ENCODE peak calls at places on chromosomes 2 and 18, in six cellular contexts. H is A549, A is ovary, M is body of pancreas, R is cardiac muscle cell, T is HCT116. W is an unnamed sample. For H3K4me1 and H3K9me3, the result is how much of the 10 kb centered on the place peaks cover.

GRCh38 chr2:96899084-96899735 is 29.3 kb upstream of the SEMA4C start:
- DNase-seq in H (no peak), A (no peak), M (no peak), R (no peak), T (no peak), W (no peak)

GRCh38 chr2:177673602-177674595 is 281.3 kb downstream of the AGPS start:
- DNase-seq in H (no peak), A (no peak), M (no peak), R (no peak), T (no peak), W (no peak)

GRCh38 chr18:79738041-79738461 is 58.4 kb downstream of the CTDP1 start:
- DNase-seq in H (no peak), A (no peak), M (no peak), R (no peak), T (no peak), W (no peak)

GRCh38 chr2:207258191-207258991 is 92.6 kb upstream of the KLF7 start:
- DNase-seq in H (peak), A (peak), M (no peak), R (no peak), T (no peak), W (no peak)

GRCh38 chr18:74806700-74807416 is 209.2 kb downstream of the ZNF407 start:
- DNase-seq in H (peak), A (no peak), M (no peak), R (no peak), T (peak), W (no peak)

GRCh38 chr2:48548871-48549270 is 18.9 kb downstream of the STON1 start:
- DNase-seq in H (no peak), A (no peak), M (no peak), R (no peak), T (no peak), W (no peak)

GRCh38 chr2:147688252-147688651 is 156.6 kb upstream of the ACVR2A start:
- DNase-seq in H (no peak), A (no peak), M (no peak), R (no peak), T (no peak), W (no peak)

GRCh38 chr18:62323483-62324354 is 1.4 kb upstream of the TNFRSF11A start:
- DNase-seq in H (no peak), A (no peak), M (no peak), R (no peak), T (no peak), W (no peak)

GRCh38 chr18:57833441-57834101 is 30.5 kb upstream of the ATP8B1 start:
- DNase-seq in H (no peak), A (no peak), M (peak), R (no peak), T (no peak), W (no peak)

GRCh38 chr18:61336766-61337165 is 3.5 kb downstream of the CDH20 start:
- DNase-seq in H (no peak), A (no peak), M (no peak), R (no peak), T (no peak), W (no peak)

GRCh38 chr2:145751155-145751554 is 1231.2 kb upstream of the ZEB2 start:
- DNase-seq in H (no peak), A (no peak), M (no peak), R (no peak), T (no peak), W (no peak)

GRCh38 chr2:210502997-210503621 is 26.6 kb upstream of the LANCL1 start:
- DNase-seq in H (peak), A (no peak), M (peak), R (peak), T (peak), W (peak)

GRCh38 chr2:112187805-112188596 is 49.8 kb downstream of the FBLN7 start:
- DNase-seq in H (no peak), A (no peak), M (no peak), R (no peak), T (peak), W (peak)

GRCh38 chr2:102473020-102473419 is at the start of gene SLC9A4:
- DNase-seq in H (peak), A (no peak), M (peak), R (peak), T (peak), W (no peak)

GRCh38 chr2:80592106-80592505 is 287.6 kb upstream of the LRRTM1 start:
- DNase-seq in H (no peak), A (no peak), M (no peak), R (no peak), T (no peak), W (no peak)

GRCh38 chr2:142791335-142791734 is 86.1 kb upstream of the KYNU start:
- DNase-seq in H (no peak), A (no peak), M (no peak), R (no peak), T (no peak), W (no peak)

GRCh38 chr2:16152928-16153753 is 212.8 kb downstream of the MYCN start:
- DNase-seq in H (no peak), A (no peak), M (no peak), R (no peak), T (no peak), W (no peak)

GRCh38 chr18:74546751-74547530 is 12.6 kb downstream of the CNDP1 start:
- DNase-seq in H (no peak), A (no peak), M (peak), R (no peak), T (no peak), W (no peak)

GRCh38 chr2:1053781-1054180 is 103.1 kb downstream of the SNTG2 start:
- DNase-seq in H (no peak), A (no peak), M (no peak), R (no peak), T (no peak), W (no peak)

GRCh38 chr18:7766817-7767216 is 199.7 kb downstream of the PTPRM start:
- DNase-seq in H (no peak), A (no peak), M (no peak), R (no peak), T (no peak), W (no peak)

GRCh38 chr18:61702007-61702406 is 190.8 kb downstream of the RNF152 start:
- DNase-seq in H (no peak), A (no peak), M (no peak), R (no peak), T (no peak), W (no peak)

GRCh38 chr2:138507267-138507666 is 5.7 kb downstream of the SPOPL start:
- DNase-seq in H (peak), A (no peak), M (no peak), R (no peak), T (no peak), W (no peak)

GRCh38 chr2:241797441-241798080 is 11.4 kb upstream of the NEU4 start:
- DNase-seq in H (no peak), A (peak), M (no peak), R (no peak), T (no peak), W (no peak)

GRCh38 chr2:238814815-238815214 is 33.1 kb upstream of the TWIST2 start:
- DNase-seq in H (no peak), A (no peak), M (no peak), R (no peak), T (no peak), W (no peak)

GRCh38 chr18:70288851-70289328 is at the start of gene SOCS6:
- DNase-seq in H (no peak), A (peak), M (peak), R (peak), T (no peak), W (no peak)

GRCh38 chr2:185899364-185899763 is 160.8 kb downstream of the FSIP2 start:
- DNase-seq in H (no peak), A (no peak), M (no peak), R (no peak), T (no peak), W (no peak)

GRCh38 chr2:209331291-209331844 is 92.5 kb upstream of the MAP2 start:
- DNase-seq in H (peak), A (no peak), M (peak), R (peak), T (peak), W (no peak)

GRCh38 chr2:168060956-168061750 is 186.2 kb downstream of the STK39 start:
- DNase-seq in H (no peak), A (no peak), M (no peak), R (no peak), T (no peak), W (no peak)

GRCh38 chr2:45898819-45899218 is 247.3 kb downstream of the PRKCE start:
- DNase-seq in H (no peak), A (no peak), M (peak), R (no peak), T (no peak), W (no peak)

GRCh38 chr2:44833123-44834069 is 108.1 kb upstream of the SIX3 start:
- DNase-seq in H (no peak), A (no peak), M (no peak), R (no peak), T (no peak), W (no peak)

GRCh38 chr2:108280466-108280865 is 8.2 kb upstream of the SULT1C2 start:
- DNase-seq in H (no peak), A (no peak), M (peak), R (no peak), T (no peak), W (no peak)

GRCh38 chr2:231709636-231709980 is 1.3 kb downstream of the PTMA start:
- DNase-seq in H (no peak), A (peak), M (peak), R (peak), T (no peak), W (peak)

GRCh38 chr2:213251618-213252017 is 32.6 kb upstream of the SPAG16 start:
- DNase-seq in H (peak), A (no peak), M (peak), R (peak), T (peak), W (no peak)

GRCh38 chr2:38723173-38723572 is 28.0 kb downstream of the SRSF7 start:
- DNase-seq in H (no peak), A (no peak), M (peak), R (no peak), T (no peak), W (no peak)

GRCh38 chr18:11989966-11990380 is 8.7 kb downstream of the IMPA2 start:
- DNase-seq in H (no peak), A (no peak), M (peak), R (peak), T (no peak), W (no peak)

GRCh38 chr2:23925702-23926288 is 1.1 kb downstream of the ATAD2B start:
- DNase-seq in H (no peak), A (peak), M (peak), R (peak), T (no peak), W (peak)

GRCh38 chr2:120291464-120292311 is 39.0 kb downstream of the RALB start:
- DNase-seq in H (no peak), A (no peak), M (no peak), R (no peak), T (peak), W (no peak)

GRCh38 chr2:2191110-2191707 is 139.9 kb downstream of the MYT1L start:
- DNase-seq in H (no peak), A (no peak), M (no peak), R (no peak), T (no peak), W (no peak)

GRCh38 chr2:2187196-2187595 is 143.9 kb downstream of the MYT1L start:
- DNase-seq in H (no peak), A (no peak), M (no peak), R (no peak), T (no peak), W (no peak)

GRCh38 chr2:2188344-2189111 is 142.5 kb downstream of the MYT1L start:
- DNase-seq in H (no peak), A (no peak), M (no peak), R (no peak), T (no peak), W (no peak)

GRCh38 chr2:2189112-2189398 is 142.0 kb downstream of the MYT1L start:
- DNase-seq in H (no peak), A (no peak), M (no peak), R (no peak), T (no peak), W (no peak)

GRCh38 chr2:2192385-2192957 is 138.6 kb downstream of the MYT1L start:
- DNase-seq in H (no peak), A (no peak), M (no peak), R (no peak), T (no peak), W (no peak)
- H3K27ac ChIP-seq in H (no peak), A (no peak), M (no peak), R (no peak), T (no peak), W (no peak)

DNA sequence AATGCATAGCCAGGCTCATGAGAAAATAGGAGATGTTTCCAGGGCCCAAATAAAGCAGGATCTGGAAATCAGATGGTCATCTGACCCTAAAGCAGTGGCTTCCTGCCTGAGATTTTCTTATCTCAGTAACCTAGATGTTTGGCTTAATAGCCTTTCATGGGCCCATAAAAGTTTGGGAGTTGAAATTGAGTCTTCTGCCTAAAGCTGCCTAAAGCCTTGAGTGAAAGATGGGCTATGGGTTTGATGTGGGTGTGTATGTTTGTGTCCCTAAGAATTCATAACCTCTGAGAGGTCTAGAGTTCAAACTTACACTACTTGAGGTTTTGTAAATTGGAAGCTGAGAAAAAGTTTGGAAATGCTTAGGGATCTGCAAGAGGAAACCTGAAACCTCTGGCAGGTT is 149.1 kb downstream of the ANTXR1 start:
- DNase-seq in H (no peak), A (no peak), M (no peak), R (no peak), T (no peak), W (no peak)
- H3K4me1 ChIP-seq in H (under half), A (under half), M (under half), R (under half), T (under half), W (under half)

GRCh38 chr2:237511421-237511820 is 24.4 kb downstream of the MLPH start:
- DNase-seq in H (no peak), A (no peak), M (no peak), R (no peak), T (no peak), W (no peak)
- H3K9me3 ChIP-seq in H (under half), A (under half), M (under half), R (under half), T (under half), W (under half)

DNA sequence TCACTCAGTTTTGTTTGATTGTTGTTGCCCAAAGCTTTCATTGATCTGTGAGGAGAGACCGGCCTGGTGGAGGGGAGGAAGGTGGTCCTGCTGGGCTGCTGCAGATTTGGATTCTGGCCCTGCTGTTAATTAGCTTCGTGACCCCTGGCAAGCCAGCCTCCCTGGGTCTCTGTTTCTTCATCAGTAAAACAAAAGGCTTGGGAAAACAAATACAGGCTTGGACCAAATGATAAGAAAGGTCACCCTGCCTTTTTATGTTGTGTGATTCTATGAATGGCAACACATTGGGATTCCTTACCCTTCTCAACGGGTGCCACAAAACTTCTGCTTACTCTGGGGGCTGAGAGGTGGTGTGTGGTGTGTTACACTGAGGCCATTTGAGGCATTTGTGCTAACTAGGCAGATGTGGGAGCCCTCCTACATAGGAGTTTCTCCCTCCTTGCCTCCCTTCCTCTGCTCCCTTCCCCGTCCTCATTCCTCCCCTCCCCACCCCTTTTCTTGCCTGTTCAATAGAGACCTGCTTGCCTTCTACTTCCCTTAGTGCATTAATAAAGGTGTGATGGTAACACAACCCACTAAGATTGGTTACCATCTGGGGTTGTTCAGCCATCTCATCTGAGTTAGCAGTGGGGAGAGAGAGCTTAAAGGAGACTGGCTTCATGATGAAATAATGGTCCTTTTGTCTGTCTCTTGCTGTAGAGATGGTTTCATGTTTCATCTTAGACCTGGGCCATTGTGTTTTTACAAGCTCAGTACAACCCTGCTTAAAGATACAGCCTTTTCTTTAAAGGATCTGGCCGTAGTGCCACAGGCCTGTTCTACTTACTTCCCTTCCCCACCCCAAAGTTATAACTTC is 96.2 kb downstream of the TANC1 start:
- DNase-seq in H (no peak), A (no peak), M (no peak), R (no peak), T (no peak), W (no peak)
- H3K27ac ChIP-seq in H (peak), A (no peak), M (no peak), R (peak), T (peak), W (no peak)

GRCh38 chr18:48834421-48835011 is 116.2 kb downstream of the SMAD7 start:
- DNase-seq in H (peak), A (no peak), M (peak), R (no peak), T (peak), W (peak)
- H3K4me1 ChIP-seq in H (half or more), A (under half), M (under half), R (half or more), T (half or more), W (half or more)